ENCODE peak calls at places on chromosome 2, in six cellular contexts. One of them, this sample, is unnamed.
A peak's percentile ranks its signal among the peaks of the same experiment; 100 is the strongest.

GRCh38 chr2:167342769-167343168 is 454.5 kb downstream of the XIRP2 start:
- DNase-seq in IMR-90: no peak
- DNase-seq in neuronal stem cell: no peak
- DNase-seq in H9: no peak
- DNase-seq in mesenchymal stem cell: peak; percentile 7
- DNase-seq in H1: no peak
- DNase-seq in this sample: no peak

GRCh38 chr2:122300758-122301157 is 545.3 kb downstream of the TSN start:
- DNase-seq in IMR-90: peak; percentile 2
- DNase-seq in neuronal stem cell: no peak
- DNase-seq in H9: no peak
- DNase-seq in mesenchymal stem cell: no peak
- DNase-seq in H1: no peak
- DNase-seq in this sample: no peak

GRCh38 chr2:80068068-80068467 is 236.5 kb downstream of the LRRTM1 start:
- DNase-seq in IMR-90: no peak
- DNase-seq in neuronal stem cell: no peak
- DNase-seq in H9: no peak
- DNase-seq in mesenchymal stem cell: no peak
- DNase-seq in H1: no peak
- DNase-seq in this sample: no peak

GRCh38 chr2:206520450-206520849 is 77.1 kb downstream of the ADAM23 start:
- DNase-seq in IMR-90: no peak
- DNase-seq in neuronal stem cell: no peak
- DNase-seq in H9: no peak
- DNase-seq in mesenchymal stem cell: no peak
- DNase-seq in H1: no peak
- DNase-seq in this sample: no peak

GRCh38 chr2:79611448-79612016 is 98.7 kb downstream of the CTNNA2 start:
- DNase-seq in IMR-90: no peak
- DNase-seq in neuronal stem cell: no peak
- DNase-seq in H9: no peak
- DNase-seq in mesenchymal stem cell: no peak
- DNase-seq in H1: no peak
- DNase-seq in this sample: no peak

GRCh38 chr2:211367711-211368110 is 811.3 kb downstream of the CPS1 start:
- DNase-seq in IMR-90: no peak
- DNase-seq in neuronal stem cell: no peak
- DNase-seq in H9: no peak
- DNase-seq in mesenchymal stem cell: no peak
- DNase-seq in H1: no peak
- DNase-seq in this sample: no peak

GRCh38 chr2:75619992-75620740 is 26.4 kb upstream of the MRPL19 start:
- DNase-seq in IMR-90: no peak
- DNase-seq in neuronal stem cell: no peak
- DNase-seq in H9: no peak
- DNase-seq in mesenchymal stem cell: no peak
- DNase-seq in H1: no peak
- DNase-seq in this sample: no peak

GRCh38 chr2:195622966-195623365 is 34.1 kb upstream of the SLC39A10 start:
- DNase-seq in IMR-90: peak; percentile 12
- DNase-seq in neuronal stem cell: no peak
- DNase-seq in H9: no peak
- DNase-seq in mesenchymal stem cell: no peak
- DNase-seq in H1: no peak
- DNase-seq in this sample: no peak

GRCh38 chr2:55869637-55870325 is 53.8 kb downstream of the EFEMP1 start:
- DNase-seq in IMR-90: peak; percentile 63
- DNase-seq in neuronal stem cell: no peak
- DNase-seq in H9: no peak
- DNase-seq in mesenchymal stem cell: no peak
- DNase-seq in H1: no peak
- DNase-seq in this sample: no peak

GRCh38 chr2:128408349-128409305 is 90.0 kb upstream of the HS6ST1 start:
- DNase-seq in IMR-90: peak; percentile 86
- DNase-seq in neuronal stem cell: no peak
- DNase-seq in H9: no peak
- DNase-seq in mesenchymal stem cell: peak; percentile 58
- DNase-seq in H1: peak; percentile 40
- DNase-seq in this sample: no peak

GRCh38 chr2:199309973-199310372 is 147.8 kb downstream of the SATB2 start:
- DNase-seq in IMR-90: no peak
- DNase-seq in neuronal stem cell: peak; percentile 12
- DNase-seq in H9: no peak
- DNase-seq in mesenchymal stem cell: no peak
- DNase-seq in H1: no peak
- DNase-seq in this sample: no peak

GRCh38 chr2:199310654-199311275 is 147.0 kb downstream of the SATB2 start:
- DNase-seq in IMR-90: no peak
- DNase-seq in neuronal stem cell: no peak
- DNase-seq in H9: no peak
- DNase-seq in mesenchymal stem cell: no peak
- DNase-seq in H1: no peak
- DNase-seq in this sample: no peak

GRCh38 chr2:199307461-199307860 is 150.3 kb downstream of the SATB2 start:
- DNase-seq in IMR-90: peak; percentile 12
- DNase-seq in neuronal stem cell: no peak
- DNase-seq in H9: no peak
- DNase-seq in mesenchymal stem cell: no peak
- DNase-seq in H1: no peak
- DNase-seq in this sample: no peak

GRCh38 chr2:199308567-199308966 is 149.2 kb downstream of the SATB2 start:
- DNase-seq in IMR-90: no peak
- DNase-seq in neuronal stem cell: no peak
- DNase-seq in H9: no peak
- DNase-seq in mesenchymal stem cell: no peak
- DNase-seq in H1: no peak
- DNase-seq in this sample: no peak

DNA sequence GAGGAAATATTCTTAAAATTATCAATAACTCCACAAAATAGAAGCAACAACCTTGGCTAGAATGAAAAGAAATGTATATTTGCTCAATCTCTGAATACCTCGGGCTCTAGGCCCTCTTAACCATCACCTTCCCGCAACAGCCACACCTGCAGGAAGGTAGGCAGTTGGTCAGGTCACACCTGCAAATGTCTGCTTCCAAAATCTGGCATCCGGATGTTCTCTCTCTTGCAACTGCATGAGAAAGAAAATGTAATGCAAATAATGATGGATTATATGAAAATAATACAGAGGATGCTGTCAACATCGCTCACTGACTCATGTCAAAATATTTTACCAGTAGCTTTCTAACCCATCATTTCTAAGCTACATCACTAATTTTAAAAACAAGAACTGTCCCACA is 148.3 kb downstream of the SATB2 start:
- DNase-seq in IMR-90: no peak
- DNase-seq in neuronal stem cell: no peak
- DNase-seq in H9: no peak
- DNase-seq in mesenchymal stem cell: no peak
- DNase-seq in H1: no peak
- DNase-seq in this sample: no peak
- H4K91ac ChIP-seq in IMR-90: no peak overlapping the region
- H4K91ac ChIP-seq in neuronal stem cell: no peak overlapping the region
- H4K91ac ChIP-seq in H9: no peak overlapping the region
- H4K91ac ChIP-seq in mesenchymal stem cell: no peak overlapping the region
- H4K91ac ChIP-seq in H1: no peak overlapping the region
- H4K91ac ChIP-seq in this sample: no peak overlapping the region

GRCh38 chr2:27393225-27393624 is 12.7 kb upstream of the ZNF513 start:
- DNase-seq in IMR-90: no peak
- DNase-seq in neuronal stem cell: no peak
- DNase-seq in H9: no peak
- DNase-seq in mesenchymal stem cell: no peak
- DNase-seq in H1: no peak
- DNase-seq in this sample: no peak

GRCh38 chr2:27390822-27391679 is 10.5 kb upstream of the ZNF513 start:
- DNase-seq in IMR-90: no peak
- DNase-seq in neuronal stem cell: no peak
- DNase-seq in H9: no peak
- DNase-seq in mesenchymal stem cell: no peak
- DNase-seq in H1: no peak
- DNase-seq in this sample: no peak
- H3K14ac ChIP-seq in IMR-90: no peak overlapping the region
- H3K14ac ChIP-seq in neuronal stem cell: no peak overlapping the region
- H3K14ac ChIP-seq in H9: no peak overlapping the region
- H3K14ac ChIP-seq in mesenchymal stem cell: no peak overlapping the region
- H3K14ac ChIP-seq in H1: no peak overlapping the region
- H3K14ac ChIP-seq in this sample: no peak overlapping the region

GRCh38 chr2:67215636-67216035 is 181.5 kb upstream of the ETAA1 start:
- DNase-seq in IMR-90: peak; percentile 69
- DNase-seq in neuronal stem cell: no peak
- DNase-seq in H9: no peak
- DNase-seq in mesenchymal stem cell: peak; percentile 51
- DNase-seq in H1: no peak
- DNase-seq in this sample: no peak
- H2BK5ac ChIP-seq in IMR-90: peak overlapping the region; percentile 75
- H2BK5ac ChIP-seq in neuronal stem cell: no peak overlapping the region
- H2BK5ac ChIP-seq in H9: no peak overlapping the region
- H2BK5ac ChIP-seq in mesenchymal stem cell: no peak overlapping the region
- H2BK5ac ChIP-seq in H1: no peak overlapping the region
- H2BK5ac ChIP-seq in this sample: no peak overlapping the region

GRCh38 chr2:147559068-147559467 is 285.8 kb upstream of the ACVR2A start:
- DNase-seq in IMR-90: no peak
- DNase-seq in neuronal stem cell: no peak
- DNase-seq in H9: no peak
- DNase-seq in mesenchymal stem cell: no peak
- DNase-seq in H1: no peak
- DNase-seq in this sample: no peak
- H4K91ac ChIP-seq in IMR-90: no peak overlapping the region
- H4K91ac ChIP-seq in neuronal stem cell: no peak overlapping the region
- H4K91ac ChIP-seq in H9: no peak overlapping the region
- H4K91ac ChIP-seq in mesenchymal stem cell: no peak overlapping the region
- H4K91ac ChIP-seq in H1: no peak overlapping the region
- H4K91ac ChIP-seq in this sample: no peak overlapping the region

DNA sequence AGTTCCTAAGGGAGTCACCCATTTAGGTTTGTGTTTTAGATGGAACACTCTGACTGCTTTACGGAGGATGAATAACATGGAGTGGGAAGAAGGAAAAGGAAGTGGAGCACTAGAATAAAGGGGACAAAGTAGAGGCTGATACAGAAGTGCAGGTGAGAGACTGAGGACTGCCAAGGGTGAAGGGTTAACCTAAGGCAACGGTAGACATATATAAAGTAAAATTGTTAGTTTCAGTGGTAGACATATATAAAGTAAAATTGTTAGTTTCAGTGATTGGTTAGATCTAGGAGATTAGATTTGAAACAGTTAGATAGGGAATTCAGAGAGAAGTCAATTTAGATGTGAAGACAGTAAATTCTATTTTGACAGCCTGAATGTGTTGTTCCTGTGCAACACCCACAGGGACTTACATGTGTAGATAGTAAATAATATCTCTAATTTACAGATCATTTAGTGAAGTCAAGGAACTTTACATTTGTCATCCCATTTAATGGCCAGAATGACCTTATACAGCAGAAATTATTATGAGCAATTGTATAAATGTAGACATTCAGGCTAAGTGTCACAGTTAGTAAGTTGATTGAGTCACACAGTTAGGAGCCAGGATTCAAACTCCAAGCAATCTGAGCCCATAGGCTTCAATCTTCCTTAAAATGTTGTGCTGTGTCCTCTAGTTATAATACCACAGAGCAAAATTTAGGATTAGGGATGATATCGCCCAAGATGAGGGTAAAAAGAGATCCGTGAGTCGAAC is 270.8 kb upstream of the UBE2E3 start:
- DNase-seq in IMR-90: no peak
- DNase-seq in neuronal stem cell: no peak
- DNase-seq in H9: no peak
- DNase-seq in mesenchymal stem cell: no peak
- DNase-seq in H1: no peak
- DNase-seq in this sample: no peak
- H3K14ac ChIP-seq in IMR-90: no peak overlapping the region
- H3K14ac ChIP-seq in neuronal stem cell: no peak overlapping the region
- H3K14ac ChIP-seq in H9: no peak overlapping the region
- H3K14ac ChIP-seq in mesenchymal stem cell: no peak overlapping the region
- H3K14ac ChIP-seq in H1: no peak overlapping the region
- H3K14ac ChIP-seq in this sample: no peak overlapping the region

GRCh38 chr2:174053784-174054183 is 88.6 kb upstream of the SP3 start:
- DNase-seq in IMR-90: peak; percentile 18
- DNase-seq in neuronal stem cell: no peak
- DNase-seq in H9: peak; percentile 66
- DNase-seq in mesenchymal stem cell: peak; percentile 34
- DNase-seq in H1: no peak
- DNase-seq in this sample: no peak
- H2BK5ac ChIP-seq in IMR-90: no peak overlapping the region
- H2BK5ac ChIP-seq in neuronal stem cell: no peak overlapping the region
- H2BK5ac ChIP-seq in H9: no peak overlapping the region
- H2BK5ac ChIP-seq in mesenchymal stem cell: no peak overlapping the region
- H2BK5ac ChIP-seq in H1: peak overlapping the region; percentile 45
- H2BK5ac ChIP-seq in this sample: no peak overlapping the region

GRCh38 chr2:231686192-231687100 is 21.9 kb upstream of the PTMA start:
- DNase-seq in IMR-90: no peak
- DNase-seq in neuronal stem cell: no peak
- DNase-seq in H9: no peak
- DNase-seq in mesenchymal stem cell: no peak
- DNase-seq in H1: no peak
- DNase-seq in this sample: no peak

GRCh38 chr2:231689509-231689893 is 18.8 kb upstream of the PTMA start:
- DNase-seq in IMR-90: no peak
- DNase-seq in neuronal stem cell: no peak
- DNase-seq in H9: no peak
- DNase-seq in mesenchymal stem cell: no peak
- DNase-seq in H1: no peak
- DNase-seq in this sample: no peak

GRCh38 chr2:231687961-231688360 is 20.4 kb upstream of the PTMA start:
- DNase-seq in IMR-90: no peak
- DNase-seq in neuronal stem cell: no peak
- DNase-seq in H9: no peak
- DNase-seq in mesenchymal stem cell: no peak
- DNase-seq in H1: no peak
- DNase-seq in this sample: no peak

GRCh38 chr2:231687133-231687852 is 21.0 kb upstream of the PTMA start:
- DNase-seq in IMR-90: no peak
- DNase-seq in neuronal stem cell: no peak
- DNase-seq in H9: peak; percentile 94
- DNase-seq in mesenchymal stem cell: peak; percentile 45
- DNase-seq in H1: peak; percentile 93
- DNase-seq in this sample: no peak

DNA sequence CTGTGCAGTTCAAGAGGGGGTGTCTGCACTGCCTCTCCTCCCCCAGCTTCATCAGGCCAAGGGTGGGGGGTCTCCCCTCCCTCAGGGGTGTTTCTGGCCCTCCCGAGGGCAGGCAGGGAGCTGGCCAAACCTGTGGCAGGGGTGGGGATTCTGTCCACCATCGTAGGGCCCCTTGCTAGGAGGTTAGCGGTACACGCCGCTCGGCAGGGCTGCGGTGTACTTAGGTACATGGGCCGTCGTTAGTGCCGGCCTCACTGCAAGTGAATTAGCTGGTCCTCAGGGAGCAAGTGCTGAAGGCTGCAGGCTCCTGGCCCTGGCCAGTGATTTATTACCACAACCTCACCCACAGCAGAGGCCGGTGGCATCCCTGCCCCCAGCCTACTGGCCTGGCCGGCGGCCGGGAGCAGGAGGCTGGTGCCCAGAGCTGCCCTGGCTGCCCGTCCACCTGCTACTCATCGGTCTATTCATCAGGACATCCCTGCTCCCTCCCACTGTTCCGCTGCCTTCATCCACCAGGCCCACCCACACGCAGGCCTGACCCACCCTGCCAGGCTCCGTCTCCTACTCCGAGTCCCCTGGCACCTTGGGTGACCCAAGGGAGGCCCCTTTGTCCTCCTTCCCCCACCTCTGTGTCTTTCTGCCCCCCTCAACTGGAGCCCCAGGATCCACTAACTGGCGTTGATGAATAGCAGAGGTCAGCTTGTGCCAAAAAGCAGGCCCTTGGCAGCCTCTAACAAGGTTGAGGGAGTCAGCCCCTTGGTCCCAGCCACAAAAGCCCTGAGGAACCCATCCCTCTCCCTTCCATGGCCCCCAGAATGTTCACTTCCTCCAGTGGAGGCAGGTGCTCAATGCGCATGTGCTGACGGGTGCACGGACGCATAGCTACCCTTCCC is 19.5 kb upstream of the PTMA start:
- DNase-seq in IMR-90: no peak
- DNase-seq in neuronal stem cell: no peak
- DNase-seq in H9: no peak
- DNase-seq in mesenchymal stem cell: no peak
- DNase-seq in H1: no peak
- DNase-seq in this sample: no peak
- H4K91ac ChIP-seq in IMR-90: no peak overlapping the region
- H4K91ac ChIP-seq in neuronal stem cell: no peak overlapping the region
- H4K91ac ChIP-seq in H9: no peak overlapping the region
- H4K91ac ChIP-seq in mesenchymal stem cell: peak overlapping the region; percentile 4
- H4K91ac ChIP-seq in H1: peak overlapping the region; percentile 52
- H4K91ac ChIP-seq in this sample: no peak overlapping the region